ENCODE peak calls at places on chromosome 3, in ten cellular contexts. E, S, I, Z, R, Q, P, U, M and X are unnamed samples.

GRCh38 chr3:4472766-4473165 is 5.7 kb upstream of the SUMF1 start:
- DNase-seq in I (no peak), S (no peak), E (no peak), R (no peak), Q (no peak), P (no peak), M (no peak), U (no peak), Z (no peak), X (no peak)

GRCh38 chr3:99625237-99625622 is 13.2 kb upstream of the COL8A1 start:
- DNase-seq in R (no peak), I (no peak), S (no peak), P (no peak), E (no peak), U (no peak), M (no peak), Q (no peak), Z (no peak), X (no peak)

GRCh38 chr3:152229692-152230091 is 39.0 kb upstream of the MBNL1 start:
- DNase-seq in P (no peak), I (no peak), S (no peak), R (no peak), E (no peak), Z (no peak), M (no peak), Q (no peak), U (no peak), X (no peak)

GRCh38 chr3:13667330-13667729 is 118.4 kb downstream of the FBLN2 start:
- DNase-seq in P (no peak), S (no peak), I (no peak), R (no peak), Z (no peak), E (no peak), Q (no peak), U (no peak), M (no peak), X (no peak)

GRCh38 chr3:166734734-166735133 is 645.4 kb downstream of the ZBBX start:
- DNase-seq in Q (no peak), U (no peak), I (no peak), P (no peak), M (no peak), Z (no peak), S (no peak), R (no peak), E (no peak), X (no peak)

GRCh38 chr3:2511356-2511755 is 412.7 kb downstream of the CNTN4 start:
- DNase-seq in E (no peak), P (no peak), U (peak; percentile 81), Q (peak; percentile 57), Z (peak; percentile 44), R (peak; percentile 85), I (peak; percentile 93), S (no peak), M (no peak), X (peak; percentile 51)

GRCh38 chr3:123909785-123910184 is 25.7 kb upstream of the MYLK start:
- DNase-seq in Q (no peak), Z (no peak), U (no peak), S (no peak), P (no peak), E (no peak), M (peak; percentile 4), R (no peak), I (no peak), X (no peak)

GRCh38 chr3:45214061-45214680 is 11.9 kb downstream of the TMEM158 start:
- DNase-seq in E (no peak), R (no peak), Q (no peak), M (no peak), S (no peak), Z (no peak), U (no peak), P (no peak), I (no peak), X (no peak)

GRCh38 chr3:8313591-8314298 is 187.9 kb upstream of the LMCD1 start:
- DNase-seq in M (no peak), R (no peak), Z (no peak), Q (no peak), U (peak; percentile 54), I (no peak), P (no peak), E (no peak), S (peak; percentile 30), X (no peak)

GRCh38 chr3:191339313-191339917 is 9.1 kb upstream of the UTS2B start:
- DNase-seq in E (no peak), Q (no peak), M (no peak), U (no peak), P (no peak), R (no peak), S (no peak), Z (no peak), I (no peak), X (no peak)

GRCh38 chr3:52400275-52400793 is 44.6 kb downstream of the SEMA3G start:
- DNase-seq in I (no peak), M (no peak), Q (peak; percentile 50), E (no peak), S (no peak), R (no peak), U (no peak), P (no peak), Z (peak; percentile 41), X (no peak)

GRCh38 chr3:54960736-54961135 is 32.9 kb upstream of the LRTM1 start:
- DNase-seq in U (no peak), Z (no peak), Q (no peak), S (no peak), P (no peak), I (no peak), M (no peak), E (no peak), R (no peak), X (no peak)

GRCh38 chr3:105746226-105746996 is 122.4 kb downstream of the CBLB start:
- DNase-seq in Z (no peak), Q (no peak), I (no peak), P (no peak), R (no peak), E (no peak), M (no peak), U (no peak), S (no peak), X (no peak)

GRCh38 chr3:16316396-16316795 is 51.4 kb downstream of the OXNAD1 start:
- DNase-seq in Q (no peak), Z (no peak), I (no peak), M (no peak), E (no peak), P (no peak), R (no peak), U (no peak), S (no peak), X (no peak)

GRCh38 chr3:141368062-141368924 is at the start of gene ZBTB38:
- DNase-seq in S (peak; percentile 54), Z (peak; percentile 94), P (peak; percentile 96), Q (peak; percentile 95), U (peak; percentile 73), M (peak; percentile 21), I (no peak), R (no peak), E (peak; percentile 54), X (no peak)

GRCh38 chr3:72379500-72380187 is 468.6 kb downstream of the SHQ1 start:
- DNase-seq in S (no peak), M (no peak), Z (no peak), Q (no peak), U (peak; percentile 19), E (no peak), R (no peak), P (peak; percentile 29), I (no peak), X (no peak)

GRCh38 chr3:45426161-45426560 is 37.8 kb downstream of the LARS2 start:
- DNase-seq in S (no peak), I (peak; percentile 57), M (no peak), P (no peak), R (no peak), Q (no peak), E (no peak), U (no peak), Z (no peak), X (peak; percentile 15)

GRCh38 chr3:113776564-113776963 is 29.7 kb downstream of the ATP6V1A start:
- DNase-seq in R (no peak), S (no peak), M (no peak), E (no peak), P (no peak), Q (no peak), U (no peak), Z (no peak), I (no peak), X (no peak)

GRCh38 chr3:153599685-153600084 is 437.7 kb downstream of the RAP2B start:
- DNase-seq in Z (no peak), I (no peak), E (no peak), Q (peak; percentile 38), M (no peak), P (peak; percentile 94), R (no peak), U (no peak), S (no peak), X (no peak)

GRCh38 chr3:22729212-22729611 is 473.9 kb upstream of the UBE2E2 start:
- DNase-seq in R (no peak), I (no peak), Z (no peak), P (peak; percentile 50), S (no peak), Q (no peak), U (no peak), M (no peak), E (no peak), X (no peak)

GRCh38 chr3:114293846-114294245 is at the start of gene TIGIT:
- DNase-seq in P (no peak), I (no peak), S (no peak), Z (no peak), E (no peak), U (no peak), Q (no peak), R (no peak), M (no peak), X (no peak)

GRCh38 chr3:63441262-63441661 is 163.2 kb downstream of the SYNPR start:
- DNase-seq in E (no peak), P (no peak), Z (no peak), M (no peak), I (no peak), Q (no peak), R (no peak), U (no peak), S (no peak), X (no peak)

GRCh38 chr3:97841956-97842355 is 20.1 kb downstream of the CRYBG3 start:
- DNase-seq in I (no peak), Q (no peak), R (no peak), E (no peak), M (no peak), P (no peak), U (no peak), S (no peak), Z (no peak), X (no peak)